ENCODE peak calls at places on chromosomes 3 and 15, in eight cellular contexts. T is fibroblast of villous mesenchyme, W is PC-3, D is GM12864, G is BJ, Y is brain microvascular endothelial cell, B is HFF-Myc, O is coronary artery. V is an unnamed sample.

GRCh38 chr3:40504636-40505430 is 1.0 kb upstream of the ZNF620 start:
- DNase-seq in T (peak), W (peak), D (no peak), G (peak), Y (peak), B (peak), O (peak), V (no peak)

GRCh38 chr3:57161131-57161538 is 4.0 kb downstream of the IL17RD start:
- DNase-seq in T (no peak), W (no peak), D (no peak), G (peak), Y (no peak), B (peak), O (no peak), V (no peak)

GRCh38 chr15:67132276-67132675 is 66.9 kb downstream of the SMAD3 start:
- DNase-seq in T (no peak), W (no peak), D (no peak), G (no peak), Y (no peak), B (no peak), O (no peak), V (no peak)

GRCh38 chr3:28109829-28110228 is 131.6 kb upstream of the CMC1 start:
- DNase-seq in T (no peak), W (peak), D (no peak), G (no peak), Y (peak), B (no peak), O (no peak), V (no peak)

GRCh38 chr3:196988241-196989029 is 19.8 kb upstream of the PIGZ start:
- DNase-seq in T (peak), W (no peak), D (no peak), G (no peak), Y (no peak), B (no peak), O (no peak), V (no peak)

GRCh38 chr3:53725308-53725995 is 120.8 kb downstream of the CHDH start:
- DNase-seq in T (no peak), W (no peak), D (no peak), G (no peak), Y (no peak), B (no peak), O (no peak), V (no peak)

GRCh38 chr3:23810342-23811116 is 4.8 kb downstream of the UBE2E1 start:
- DNase-seq in T (peak), W (peak), D (no peak), G (no peak), Y (no peak), B (no peak), O (peak), V (peak)

GRCh38 chr3:161474139-161474538 is 22.5 kb upstream of the OTOL1 start:
- DNase-seq in T (no peak), W (no peak), D (no peak), G (no peak), Y (peak), B (no peak), O (no peak), V (no peak)

GRCh38 chr3:31536417-31536991 is 3.8 kb downstream of the STT3B start:
- DNase-seq in T (peak), W (no peak), D (no peak), G (no peak), Y (no peak), B (no peak), O (no peak), V (no peak)

GRCh38 chr3:160224811-160225180 is 426 bp upstream of the C3orf80 start:
- DNase-seq in T (no peak), W (no peak), D (no peak), G (no peak), Y (no peak), B (no peak), O (no peak), V (no peak)

GRCh38 chr3:141454906-141455602 is 31.8 kb upstream of the RASA2 start:
- DNase-seq in T (peak), W (peak), D (peak), G (peak), Y (peak), B (peak), O (no peak), V (no peak)

GRCh38 chr3:9945358-9945757 is 6.8 kb downstream of the PRRT3 start:
- DNase-seq in T (no peak), W (no peak), D (no peak), G (no peak), Y (no peak), B (no peak), O (no peak), V (no peak)

GRCh38 chr3:76097588-76097975 is 312.2 kb upstream of the ZNF717 start:
- DNase-seq in T (no peak), W (no peak), D (no peak), G (no peak), Y (peak), B (no peak), O (no peak), V (no peak)

GRCh38 chr3:66236281-66236680 is 15.5 kb downstream of the SLC25A26 start:
- DNase-seq in T (no peak), W (peak), D (no peak), G (no peak), Y (no peak), B (no peak), O (no peak), V (no peak)

GRCh38 chr3:116981088-116981487 is 271.5 kb downstream of the TUSC7 start:
- DNase-seq in T (no peak), W (no peak), D (no peak), G (no peak), Y (no peak), B (no peak), O (no peak), V (no peak)

GRCh38 chr3:170579646-170580045 is 6.2 kb downstream of the SLC7A14 start:
- DNase-seq in T (no peak), W (no peak), D (no peak), G (no peak), Y (no peak), B (no peak), O (no peak), V (no peak)

GRCh38 chr3:170589113-170589512 is 3.2 kb upstream of the SLC7A14 start:
- DNase-seq in T (no peak), W (no peak), D (no peak), G (no peak), Y (no peak), B (no peak), O (no peak), V (no peak)

GRCh38 chr3:170585008-170585936 is 603 bp downstream of the SLC7A14 start:
- DNase-seq in T (no peak), W (no peak), D (no peak), G (no peak), Y (no peak), B (no peak), O (no peak), V (no peak)

GRCh38 chr3:170585937-170586310 is at the start of gene SLC7A14:
- DNase-seq in T (no peak), W (no peak), D (no peak), G (no peak), Y (peak), B (no peak), O (no peak), V (no peak)

GRCh38 chr3:170584585-170585007 is 1.3 kb downstream of the SLC7A14 start:
- DNase-seq in T (peak), W (peak), D (no peak), G (no peak), Y (peak), B (no peak), O (no peak), V (peak)
- H3K4me3 ChIP-seq in T (no peak), W (no peak), D (no peak), G (peak), Y (no peak), B (peak), O (peak), V (no peak)

GRCh38 chr3:12186515-12187286 is 28.0 kb upstream of the TIMP4 start:
- DNase-seq in T (no peak), W (no peak), D (no peak), G (no peak), Y (no peak), B (no peak), O (no peak), V (no peak)
- H3K4me3 ChIP-seq in T (no peak), W (no peak), D (no peak), G (no peak), Y (no peak), B (no peak), O (no peak), V (no peak)

DNA sequence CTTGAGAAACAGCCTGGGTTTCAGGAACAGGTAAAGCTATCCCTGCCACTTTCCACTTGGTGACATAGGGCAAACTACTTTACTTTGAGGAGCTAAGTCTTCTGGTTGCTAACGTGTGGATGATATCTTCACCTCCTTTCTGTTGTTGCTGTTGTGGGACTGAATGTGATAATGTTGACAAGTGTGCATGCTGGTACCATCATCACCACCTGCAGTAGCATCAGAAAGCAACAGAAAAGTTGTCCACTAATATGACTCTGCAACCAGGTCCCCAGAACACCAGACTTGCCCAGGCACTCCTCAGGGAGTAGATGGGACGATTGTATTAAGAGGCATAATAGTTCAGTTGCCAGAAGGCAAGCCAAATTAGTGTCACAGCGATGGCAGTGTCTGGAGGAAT is 203.2 kb upstream of the MCTP2 start:
- DNase-seq in T (no peak), W (no peak), D (no peak), G (no peak), Y (no peak), B (no peak), O (no peak), V (no peak)
- H3K4me3 ChIP-seq in T (no peak), W (no peak), D (no peak), G (no peak), Y (no peak), B (no peak), O (no peak), V (no peak)

GRCh38 chr15:90892498-90893174 is 8.3 kb downstream of the FES start:
- DNase-seq in T (no peak), W (no peak), D (no peak), G (no peak), Y (no peak), B (no peak), O (no peak), V (peak)
- H3K4me3 ChIP-seq in T (no peak), W (no peak), D (no peak), G (no peak), Y (no peak), B (no peak), O (no peak), V (no peak)

GRCh38 chr15:82530606-82531379 is 9.5 kb downstream of the RPS17 start:
- DNase-seq in T (peak), W (peak), D (no peak), G (no peak), Y (peak), B (no peak), O (peak), V (peak)
- H3K4me3 ChIP-seq in T (no peak), W (peak), D (no peak), G (no peak), Y (peak), B (no peak), O (peak), V (peak)

DNA sequence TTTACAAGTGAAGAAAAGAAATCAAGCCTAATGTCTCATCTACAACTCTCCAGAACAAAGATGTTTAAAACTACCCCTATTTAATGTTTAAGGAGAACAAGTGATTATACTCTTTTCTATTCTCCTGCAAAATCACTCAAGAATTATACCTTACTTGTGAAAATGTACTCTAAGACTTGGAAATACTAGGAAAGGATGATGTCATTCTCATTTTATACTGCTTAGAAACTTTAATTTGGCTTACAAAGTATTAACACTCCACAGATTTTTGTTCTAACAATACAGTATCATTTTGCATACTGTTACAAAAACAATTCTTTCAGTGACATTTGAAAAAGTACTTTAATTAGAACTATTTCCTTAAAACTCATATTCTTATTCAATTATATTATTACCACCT is 89.5 kb downstream of the SMARCC1 start:
- DNase-seq in T (no peak), W (no peak), D (no peak), G (no peak), Y (no peak), B (no peak), O (no peak), V (no peak)
- H3K4me3 ChIP-seq in T (no peak), W (no peak), D (no peak), G (no peak), Y (no peak), B (no peak), O (no peak), V (no peak)

GRCh38 chr3:55639886-55640765 is 153.0 kb upstream of the WNT5A start:
- DNase-seq in T (no peak), W (no peak), D (no peak), G (no peak), Y (no peak), B (no peak), O (no peak), V (no peak)

GRCh38 chr3:55634345-55634744 is 147.2 kb upstream of the WNT5A start:
- DNase-seq in T (no peak), W (no peak), D (no peak), G (no peak), Y (no peak), B (no peak), O (no peak), V (no peak)

GRCh38 chr3:55636300-55637195 is 149.4 kb upstream of the WNT5A start:
- DNase-seq in T (no peak), W (peak), D (no peak), G (no peak), Y (no peak), B (no peak), O (no peak), V (peak)

GRCh38 chr3:55639143-55639542 is 152.0 kb upstream of the WNT5A start:
- DNase-seq in T (no peak), W (no peak), D (no peak), G (no peak), Y (no peak), B (no peak), O (no peak), V (no peak)

GRCh38 chr3:55637906-55638635 is 151.0 kb upstream of the WNT5A start:
- DNase-seq in T (no peak), W (no peak), D (no peak), G (no peak), Y (no peak), B (no peak), O (no peak), V (no peak)
- H3K4me3 ChIP-seq in T (no peak), W (no peak), D (no peak), G (no peak), Y (no peak), B (no peak), O (no peak), V (no peak)

DNA sequence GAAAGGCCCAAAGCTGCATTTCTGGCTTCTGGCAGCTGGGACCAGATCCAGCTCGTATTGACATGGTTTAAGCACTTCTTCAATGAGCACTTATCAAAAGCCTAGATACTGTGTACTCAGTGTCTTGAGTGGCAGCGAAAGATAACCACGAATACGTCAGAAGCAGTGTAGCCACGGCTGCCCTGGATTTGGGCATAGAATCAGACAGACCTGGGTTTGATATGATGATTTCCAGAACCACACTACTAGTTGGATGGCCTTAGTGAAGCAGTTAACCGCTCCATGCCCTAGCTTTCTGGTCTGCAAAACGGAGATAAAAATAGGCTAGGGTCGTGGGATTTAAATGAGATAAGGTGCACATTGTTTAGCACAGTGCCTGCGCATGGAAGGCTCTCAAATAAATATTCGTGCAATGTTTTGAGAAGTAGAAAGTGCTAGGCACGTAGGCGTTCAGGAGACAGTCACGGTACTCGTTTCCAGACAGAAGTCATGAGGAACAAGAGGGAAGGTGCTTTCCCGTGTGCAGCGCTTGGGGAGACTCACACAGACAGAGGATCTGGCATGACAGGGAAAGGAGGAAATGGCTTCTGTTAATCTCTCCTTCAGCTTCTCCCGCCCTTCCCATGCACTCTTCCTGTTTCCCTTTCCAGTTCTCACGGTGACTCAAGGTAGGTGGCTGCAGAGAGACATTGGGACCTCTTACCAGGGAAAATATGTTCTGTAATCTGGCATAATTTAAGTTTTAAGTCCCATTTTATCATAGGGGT is 70.3 kb downstream of the CCNL1 start:
- DNase-seq in T (peak), W (peak), D (peak), G (no peak), Y (peak), B (no peak), O (peak), V (no peak)
- H3K4me3 ChIP-seq in T (peak), W (peak), D (peak), G (no peak), Y (peak), B (peak), O (peak), V (peak)

DNA sequence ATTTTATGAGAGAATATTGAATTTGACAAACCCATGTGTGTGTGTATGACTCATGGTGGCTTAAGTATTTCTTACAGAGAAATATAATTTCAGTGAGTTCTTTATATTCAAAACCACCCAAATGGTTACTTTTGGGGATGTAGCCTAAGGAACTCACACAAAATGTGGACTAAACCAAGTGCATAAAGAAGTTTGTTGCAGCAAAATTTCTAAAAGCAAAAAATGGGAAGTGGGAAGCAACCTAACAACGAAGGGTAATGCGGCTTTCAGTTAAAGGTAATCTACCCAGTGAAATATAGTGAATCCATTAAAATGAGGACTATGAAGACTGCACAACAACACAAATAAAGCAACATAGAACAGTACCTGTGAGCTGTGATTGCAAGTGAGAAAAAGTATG is 277.2 kb downstream of the EDEM1 start:
- DNase-seq in T (no peak), W (no peak), D (no peak), G (no peak), Y (no peak), B (no peak), O (no peak), V (no peak)
- H3K4me3 ChIP-seq in T (no peak), W (no peak), D (no peak), G (no peak), Y (no peak), B (no peak), O (no peak), V (no peak)

V was measured in right lobe of liver.